ENCODE peak calls at places on chromosome 12, in six cellular contexts. T is tibial artery, N is H54, W is substantia nigra, A is T-helper 2 cell, K is AG09309. R is an unnamed sample.
A peak's percentile ranks its signal among the peaks of the same experiment; 100 is the strongest.

GRCh38 chr12:58097741-58098140 is 156.4 kb downstream of the ATP23 start:
- DNase-seq in T (no peak), N (no peak), W (no peak), A (no peak), K (no peak), R (no peak)

GRCh38 chr12:98838282-98838681 is 193.2 kb downstream of the APAF1 start:
- DNase-seq in T (no peak), N (no peak), W (no peak), A (no peak), K (no peak), R (no peak)

GRCh38 chr12:54352891-54353874 is 11.1 kb downstream of the GPR84 start:
- DNase-seq in T (no peak), N (no peak), W (peak; percentile 22), A (no peak), K (no peak), R (no peak)

GRCh38 chr12:132329036-132329738 is at the start of gene GALNT9:
- DNase-seq in T (no peak), N (no peak), W (no peak), A (no peak), K (no peak), R (no peak)

GRCh38 chr12:27179399-27180214 is 64.5 kb upstream of the STK38L start:
- DNase-seq in T (no peak), N (peak; percentile 42), W (no peak), A (no peak), K (no peak), R (peak; percentile 74)

GRCh38 chr12:26746315-26746714 is 86.7 kb downstream of the ITPR2 start:
- DNase-seq in T (no peak), N (peak; percentile 52), W (no peak), A (no peak), K (peak; percentile 45), R (no peak)

GRCh38 chr12:104520242-104520900 is 63.6 kb downstream of the CHST11 start:
- DNase-seq in T (no peak), N (no peak), W (no peak), A (no peak), K (no peak), R (no peak)

GRCh38 chr12:126742326-126742725 is 1524.6 kb upstream of the TMEM132C start:
- DNase-seq in T (no peak), N (no peak), W (no peak), A (no peak), K (no peak), R (no peak)

GRCh38 chr12:120231316-120232011 is 30.6 kb upstream of the RPLP0 start:
- DNase-seq in T (no peak), N (peak; percentile 86), W (no peak), A (peak; percentile 46), K (peak; percentile 67), R (peak; percentile 97)

GRCh38 chr12:54419088-54419887 is at the start of gene ITGA5:
- DNase-seq in T (peak; percentile 94), N (peak; percentile 72), W (no peak), A (peak; percentile 19), K (no peak), R (peak; percentile 18)

GRCh38 chr12:108447168-108447840 is 67.8 kb upstream of the FICD start:
- DNase-seq in T (no peak), N (no peak), W (no peak), A (no peak), K (no peak), R (no peak)

GRCh38 chr12:19402743-19403400 is 36.4 kb upstream of the AEBP2 start:
- DNase-seq in T (peak; percentile 81), N (no peak), W (peak; percentile 39), A (no peak), K (no peak), R (no peak)

R was measured in HCT116.